ENCODE peak calls at places on chromosomes 3 and 15, in five cellular contexts. X is IMR-90; T is NAMALWA; U is activated naive CD8-positive, alpha-beta T cell treated with anti-CD3 and anti-CD28 coated beads for 36 hours; K is HTR-8/SVneo. E is an unnamed sample.

GRCh38 chr3:52121459-52121795 is 32.8 kb downstream of the POC1A start:
- DNase-seq in X (no peak), T (no peak), U (no peak), K (no peak), E (no peak)

GRCh38 chr15:51861557-51862350 is 32.3 kb downstream of the TMOD3 start:
- DNase-seq in X (no peak), T (no peak), U (peak; percentile 61), K (no peak), E (peak; percentile 76)

GRCh38 chr15:79883579-79884203 is 13.1 kb downstream of the MTHFS start:
- DNase-seq in X (no peak), T (no peak), U (no peak), K (no peak), E (no peak)

GRCh38 chr3:150370982-150371381 is 37.1 kb upstream of the TSC22D2 start:
- DNase-seq in X (no peak), T (no peak), U (no peak), K (no peak), E (no peak)

GRCh38 chr15:37788767-37789391 is 145.6 kb upstream of the TMCO5A start:
- DNase-seq in X (no peak), T (no peak), U (no peak), K (no peak), E (no peak)

GRCh38 chr15:44441095-44441501 is 13.7 kb downstream of the CTDSPL2 start:
- DNase-seq in X (no peak), T (no peak), U (no peak), K (no peak), E (no peak)

GRCh38 chr3:104988491-104988890 is 378.2 kb upstream of the ALCAM start:
- DNase-seq in X (no peak), T (no peak), U (no peak), K (no peak), E (no peak)

GRCh38 chr3:175346573-175347356 is 487.6 kb downstream of the NAALADL2 start:
- DNase-seq in X (peak; percentile 95), T (no peak), U (no peak), K (peak; percentile 59), E (no peak)

GRCh38 chr3:146542968-146543367 is 1.4 kb downstream of the PLSCR1 start:
- DNase-seq in X (no peak), T (no peak), U (no peak), K (no peak), E (no peak)

GRCh38 chr3:44036850-44037249 is 204.8 kb upstream of the TOPAZ1 start:
- DNase-seq in X (no peak), T (no peak), U (no peak), K (no peak), E (no peak)

GRCh38 chr3:186021673-186022362 is 84.0 kb upstream of the TRA2B start:
- DNase-seq in X (peak; percentile 95), T (no peak), U (no peak), K (peak; percentile 74), E (no peak)

GRCh38 chr3:81723732-81724313 is 37.6 kb downstream of the GBE1 start:
- DNase-seq in X (peak; percentile 59), T (no peak), U (no peak), K (no peak), E (no peak)

GRCh38 chr3:112803472-112803871 is 43.2 kb downstream of the CD200R1L start:
- DNase-seq in X (no peak), T (no peak), U (no peak), K (no peak), E (no peak)

GRCh38 chr15:65981837-65982696 is 112.8 kb downstream of the RAB11A start:
- DNase-seq in X (no peak), T (peak; percentile 84), U (peak; percentile 64), K (no peak), E (peak; percentile 76)

GRCh38 chr3:98784666-98785600 is 21.8 kb downstream of the ST3GAL6 start:
- DNase-seq in X (peak; percentile 94), T (no peak), U (no peak), K (peak; percentile 37), E (no peak)

GRCh38 chr3:168091961-168092360 is 3.8 kb downstream of the GOLIM4 start:
- DNase-seq in X (no peak), T (peak; percentile 18), U (no peak), K (no peak), E (no peak)

GRCh38 chr3:153260681-153261080 is 98.7 kb downstream of the RAP2B start:
- DNase-seq in X (no peak), T (no peak), U (no peak), K (no peak), E (no peak)

GRCh38 chr15:38817427-38818155 is 253.0 kb upstream of the RASGRP1 start:
- DNase-seq in X (peak; percentile 48), T (peak; percentile 76), U (peak; percentile 80), K (peak; percentile 63), E (peak; percentile 92)

GRCh38 chr3:110749006-110749405 is 322.6 kb upstream of the NECTIN3 start:
- DNase-seq in X (no peak), T (no peak), U (no peak), K (no peak), E (no peak)

GRCh38 chr3:139318431-139318816 is 25.4 kb upstream of the MRPS22 start:
- DNase-seq in X (no peak), T (no peak), U (no peak), K (peak; percentile 32), E (no peak)

GRCh38 chr15:94674251-94674650 is 442.9 kb downstream of the MCTP2 start:
- DNase-seq in X (no peak), T (no peak), U (no peak), K (no peak), E (no peak)

GRCh38 chr15:76978522-76979330 is 16.2 kb upstream of the PSTPIP1 start:
- DNase-seq in X (no peak), T (no peak), U (no peak), K (no peak), E (no peak)

GRCh38 chr15:82950295-82950694 is 2.2 kb downstream of the HOMER2 start:
- DNase-seq in X (no peak), T (no peak), U (no peak), K (no peak), E (no peak)

GRCh38 chr15:93180656-93181055 is 91.6 kb upstream of the RGMA start:
- DNase-seq in X (no peak), T (no peak), U (no peak), K (no peak), E (no peak)

GRCh38 chr3:57179580-57180410 is 14.6 kb upstream of the IL17RD start:
- DNase-seq in X (peak; percentile 26), T (peak; percentile 51), U (no peak), K (no peak), E (no peak)

GRCh38 chr3:32956750-32957570 is 5.5 kb downstream of the CCR4 start:
- DNase-seq in X (peak; percentile 24), T (no peak), U (no peak), K (no peak), E (no peak)

GRCh38 chr3:53495518-53496501 is 1.4 kb downstream of the CACNA1D start:
- DNase-seq in X (no peak), T (no peak), U (peak; percentile 7), K (no peak), E (peak; percentile 4)

GRCh38 chr3:42657675-42658074 is 4.2 kb downstream of the ZBTB47 start:
- DNase-seq in X (no peak), T (no peak), U (no peak), K (no peak), E (no peak)

GRCh38 chr15:70186152-70186551 is 88.4 kb upstream of the TLE3 start:
- DNase-seq in X (no peak), T (no peak), U (no peak), K (no peak), E (no peak)

GRCh38 chr15:67178569-67179210 is 75.8 kb downstream of the AAGAB start:
- DNase-seq in X (peak; percentile 99), T (no peak), U (no peak), K (peak; percentile 96), E (no peak)

GRCh38 chr3:14913071-14913925 is 34.1 kb upstream of the NR2C2 start:
- DNase-seq in X (no peak), T (no peak), U (no peak), K (no peak), E (no peak)

GRCh38 chr15:80878242-80878866 is 99.2 kb downstream of the CEMIP start:
- DNase-seq in X (peak; percentile 57), T (peak; percentile 36), U (no peak), K (no peak), E (no peak)

GRCh38 chr15:89898628-89899302 is 5.0 kb upstream of the AP3S2 start:
- DNase-seq in X (peak; percentile 47), T (peak; percentile 64), U (peak; percentile 33), K (peak; percentile 61), E (peak; percentile 65)

GRCh38 chr3:183924956-183925355 is 40.3 kb upstream of the PARL start:
- DNase-seq in X (peak; percentile 93), T (no peak), U (no peak), K (no peak), E (no peak)

GRCh38 chr3:183437696-183438564 is 9.5 kb upstream of the MCF2L2 start:
- DNase-seq in X (no peak), T (no peak), U (no peak), K (no peak), E (no peak)

GRCh38 chr15:29268706-29269484 is 727 bp downstream of the NSMCE3 start:
- DNase-seq in X (peak; percentile 34), T (peak; percentile 65), U (peak; percentile 55), K (peak; percentile 18), E (peak; percentile 74)

GRCh38 chr15:71003314-71003713 is 110.7 kb downstream of the LRRC49 start:
- DNase-seq in X (peak; percentile 62), T (no peak), U (no peak), K (no peak), E (no peak)

GRCh38 chr3:82000773-82001172 is 239.3 kb upstream of the GBE1 start:
- DNase-seq in X (no peak), T (no peak), U (no peak), K (no peak), E (no peak)

GRCh38 chr15:62886431-62887071 is 156.0 kb upstream of the TPM1 start:
- DNase-seq in X (peak; percentile 37), T (no peak), U (no peak), K (no peak), E (no peak)

GRCh38 chr15:50024183-50024795 is 94.7 kb downstream of the ATP8B4 start:
- DNase-seq in X (peak; percentile 41), T (no peak), U (no peak), K (no peak), E (no peak)

E was measured in activated CD8-positive, alpha-beta T cell treated with anti-CD3 and anti-CD28 coated beads for 36 hours.